ENCODE peak calls at places on chromosomes 3 and 15, in five cellular contexts. E, X, T, Q and M are unnamed samples.

GRCh38 chr3:30305021-30305420 is 301.4 kb upstream of the TGFBR2 start:
- DNase-seq in E (no peak), Q (no peak), T (no peak), X (no peak), M (no peak)

GRCh38 chr3:190289989-190290388 is 32.3 kb downstream of the CLDN1 start:
- DNase-seq in E (no peak), X (no peak), Q (peak; percentile 2), T (no peak), M (no peak)

GRCh38 chr3:8212794-8213193 is 288.8 kb upstream of the LMCD1 start:
- DNase-seq in Q (no peak), E (no peak), X (no peak), T (no peak), M (no peak)

GRCh38 chr3:15646924-15647511 is 45.5 kb downstream of the BTD start:
- DNase-seq in X (peak; percentile 88), E (no peak), T (peak; percentile 100), Q (no peak), M (no peak)

GRCh38 chr3:130480736-130481135 is 36.2 kb upstream of the COL6A6 start:
- DNase-seq in Q (no peak), X (peak; percentile 9), E (peak; percentile 13), T (peak; percentile 28), M (no peak)

GRCh38 chr15:79282371-79283251 is at the start of gene ANKRD34C:
- DNase-seq in T (no peak), E (no peak), X (no peak), Q (no peak), M (peak; percentile 81)

GRCh38 chr3:173253471-173253870 is 112.4 kb upstream of the SPATA16 start:
- DNase-seq in X (no peak), T (no peak), E (no peak), Q (no peak), M (no peak)

GRCh38 chr3:46713898-46714552 is 3.6 kb downstream of the PRSS50 start:
- DNase-seq in Q (peak; percentile 71), T (no peak), X (no peak), E (no peak), M (no peak)

GRCh38 chr15:29143909-29144308 is 125.7 kb downstream of the NSMCE3 start:
- DNase-seq in X (no peak), Q (no peak), T (peak; percentile 74), E (no peak), M (no peak)

GRCh38 chr3:76824658-76825310 is 215.1 kb upstream of the ROBO2 start:
- DNase-seq in T (no peak), Q (no peak), E (no peak), X (no peak), M (no peak)

GRCh38 chr15:92847841-92848240 is 52.3 kb upstream of the CHD2 start:
- DNase-seq in X (no peak), Q (no peak), T (no peak), E (no peak), M (no peak)

GRCh38 chr3:195012100-195012499 is 258.9 kb downstream of the XXYLT1 start:
- DNase-seq in T (no peak), E (no peak), X (no peak), Q (no peak), M (no peak)

GRCh38 chr15:91234759-91235158 is 134.7 kb downstream of the SV2B start:
- DNase-seq in E (no peak), Q (no peak), X (no peak), T (no peak), M (no peak)

GRCh38 chr3:187762792-187763191 is 17.5 kb upstream of the BCL6 start:
- DNase-seq in Q (no peak), E (no peak), T (no peak), X (no peak), M (no peak)

GRCh38 chr3:187765342-187765741 is 20.1 kb upstream of the BCL6 start:
- DNase-seq in E (no peak), Q (no peak), X (no peak), T (peak; percentile 88), M (no peak)

GRCh38 chr3:187767266-187768032 is 22.2 kb upstream of the BCL6 start:
- DNase-seq in E (no peak), T (peak; percentile 93), Q (no peak), X (no peak), M (no peak)

GRCh38 chr3:187759601-187760000 is 14.3 kb upstream of the BCL6 start:
- DNase-seq in T (no peak), Q (no peak), X (no peak), E (no peak), M (no peak)

GRCh38 chr3:187763850-187764648 is 18.8 kb upstream of the BCL6 start:
- DNase-seq in X (no peak), T (no peak), Q (no peak), E (no peak), M (no peak)
- TF ChIP-seq RCOR1 in X (no peak), T (no peak), Q (no peak), E (no peak), M (no peak)

GRCh38 chr3:126654571-126655393 is at the start of gene TXNRD3:
- DNase-seq in X (peak; percentile 52), E (peak; percentile 58), T (peak; percentile 49), Q (no peak), M (peak; percentile 93)
- TF ChIP-seq RCOR1 in X (no peak), E (no peak), T (no peak), Q (no peak), M (no peak)

GRCh38 chr3:32217339-32217738 is 21.1 kb upstream of the CMTM8 start:
- DNase-seq in X (no peak), E (no peak), Q (no peak), T (no peak), M (no peak)

GRCh38 chr3:32216172-32216783 is 22.2 kb upstream of the CMTM8 start:
- DNase-seq in X (no peak), E (no peak), T (no peak), Q (no peak), M (no peak)

GRCh38 chr3:32222950-32223349 is 15.5 kb upstream of the CMTM8 start:
- DNase-seq in Q (no peak), E (no peak), T (no peak), X (no peak), M (no peak)

GRCh38 chr3:32220006-32220405 is 18.5 kb upstream of the CMTM8 start:
- DNase-seq in T (no peak), Q (no peak), X (no peak), E (no peak), M (no peak)

DNA sequence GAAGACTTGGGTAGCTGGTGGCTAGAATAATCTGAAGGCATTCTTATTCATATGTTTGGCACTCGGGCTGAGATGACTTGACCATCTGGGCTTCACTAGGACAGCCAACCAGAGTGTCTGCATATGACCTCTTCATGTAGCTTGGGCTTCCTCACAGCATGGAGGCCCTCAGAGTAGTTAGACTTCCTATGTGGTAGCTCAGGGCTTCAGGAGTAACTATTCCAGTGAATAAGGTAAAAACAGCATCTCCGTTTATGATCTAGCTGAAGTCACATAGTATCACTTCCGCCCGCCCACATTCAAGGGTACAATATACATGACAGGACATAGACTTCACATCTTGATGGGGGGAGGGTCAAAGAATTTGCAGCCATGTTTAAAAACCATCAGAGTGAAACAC is 18.9 kb upstream of the CMTM8 start:
- DNase-seq in E (no peak), X (no peak), Q (no peak), T (no peak), M (no peak)
- TF ChIP-seq RCOR1 in E (no peak), X (no peak), Q (no peak), T (no peak), M (no peak)

GRCh38 chr3:177835917-177836316 is 638.6 kb upstream of the TBL1XR1 start:
- DNase-seq in T (peak; percentile 97), E (no peak), Q (no peak), X (no peak), M (no peak)

GRCh38 chr3:177836671-177837070 is 639.4 kb upstream of the TBL1XR1 start:
- DNase-seq in T (no peak), E (no peak), Q (no peak), X (no peak), M (no peak)

GRCh38 chr3:177833392-177833791 is 636.1 kb upstream of the TBL1XR1 start:
- DNase-seq in Q (no peak), E (no peak), T (no peak), X (no peak), M (no peak)

GRCh38 chr3:177832862-177833261 is 635.6 kb upstream of the TBL1XR1 start:
- DNase-seq in T (no peak), X (no peak), E (no peak), Q (no peak), M (peak; percentile 29)

GRCh38 chr3:177835008-177835407 is 637.7 kb upstream of the TBL1XR1 start:
- DNase-seq in T (peak; percentile 94), Q (no peak), E (no peak), X (no peak), M (no peak)
- TF ChIP-seq RCOR1 in T (peak; percentile 28), Q (no peak), E (no peak), X (no peak), M (no peak)

GRCh38 chr3:56207913-56208312 is 260.4 kb downstream of the ERC2 start:
- DNase-seq in Q (no peak), T (no peak), E (no peak), X (no peak), M (no peak)
- TF ChIP-seq RCOR1 in Q (no peak), T (no peak), E (no peak), X (no peak), M (no peak)

GRCh38 chr3:159080821-159081220 is 279.0 kb downstream of the MFSD1 start:
- DNase-seq in X (no peak), E (no peak), Q (no peak), T (no peak), M (no peak)

GRCh38 chr3:159075302-159075701 is 273.4 kb downstream of the MFSD1 start:
- DNase-seq in Q (no peak), E (no peak), T (no peak), X (no peak), M (no peak)

GRCh38 chr3:159080236-159080635 is 278.4 kb downstream of the MFSD1 start:
- DNase-seq in E (no peak), T (no peak), Q (no peak), X (no peak), M (no peak)

GRCh38 chr3:159074756-159075155 is 272.9 kb downstream of the MFSD1 start:
- DNase-seq in E (no peak), Q (no peak), T (no peak), X (no peak), M (no peak)

GRCh38 chr3:159077860-159078259 is 276.0 kb downstream of the MFSD1 start:
- DNase-seq in E (no peak), T (peak; percentile 22), X (no peak), Q (no peak), M (no peak)
- TF ChIP-seq RCOR1 in E (no peak), T (no peak), X (no peak), Q (no peak), M (no peak)